ENCODE peak calls at places on chromosome 3, in eight cellular contexts. Y, B, P, C, J, S, D and Q are unnamed samples.

GRCh38 chr3:124298951-124299350 is 307.0 kb upstream of the ROPN1 start:
- DNase-seq in Y (no peak), B (no peak), P (no peak), C (no peak), J (no peak), S (peak), D (peak), Q (no peak)

GRCh38 chr3:150583028-150583427 is 20.1 kb upstream of the SELENOT start:
- DNase-seq in Y (no peak), B (no peak), P (no peak), C (no peak), J (no peak), S (no peak), D (no peak), Q (no peak)

GRCh38 chr3:123267821-123268220 is 66.1 kb downstream of the SEC22A start:
- DNase-seq in Y (no peak), B (no peak), P (no peak), C (no peak), J (no peak), S (no peak), D (no peak), Q (no peak)

GRCh38 chr3:37198996-37199395 is 24.6 kb upstream of the LRRFIP2 start:
- DNase-seq in Y (no peak), B (no peak), P (no peak), C (no peak), J (no peak), S (no peak), D (no peak), Q (no peak)

GRCh38 chr3:19149388-19149787 is 1.1 kb downstream of the KCNH8 start:
- DNase-seq in Y (no peak), B (no peak), P (peak), C (no peak), J (no peak), S (peak), D (no peak), Q (peak)

GRCh38 chr3:195613468-195614069 is 29.8 kb upstream of the APOD start:
- DNase-seq in Y (no peak), B (no peak), P (peak), C (peak), J (no peak), S (no peak), D (no peak), Q (no peak)

GRCh38 chr3:66456711-66457173 is 44.1 kb downstream of the LRIG1 start:
- DNase-seq in Y (no peak), B (no peak), P (no peak), C (no peak), J (no peak), S (no peak), D (no peak), Q (no peak)

GRCh38 chr3:69084326-69084667 is 440 bp upstream of the ARL6IP5 start:
- DNase-seq in Y (no peak), B (peak), P (peak), C (peak), J (no peak), S (no peak), D (no peak), Q (peak)

GRCh38 chr3:4030567-4030966 is 231.3 kb downstream of the LRRN1 start:
- DNase-seq in Y (no peak), B (no peak), P (no peak), C (no peak), J (no peak), S (no peak), D (no peak), Q (no peak)

GRCh38 chr3:128804017-128804816 is 75.2 kb upstream of the ACAD9 start:
- DNase-seq in Y (no peak), B (no peak), P (no peak), C (no peak), J (no peak), S (peak), D (no peak), Q (no peak)

GRCh38 chr3:53045107-53045783 is 628 bp downstream of the SFMBT1 start:
- DNase-seq in Y (no peak), B (peak), P (peak), C (no peak), J (peak), S (peak), D (no peak), Q (peak)

GRCh38 chr3:133426721-133427120 is 26.9 kb downstream of the BFSP2 start:
- DNase-seq in Y (no peak), B (no peak), P (no peak), C (no peak), J (no peak), S (no peak), D (no peak), Q (no peak)

GRCh38 chr3:194768586-194768985 is 82.9 kb downstream of the FAM43A start:
- DNase-seq in Y (no peak), B (no peak), P (no peak), C (no peak), J (no peak), S (no peak), D (no peak), Q (no peak)

GRCh38 chr3:29420106-29420505 is 139.2 kb downstream of the RBMS3 start:
- DNase-seq in Y (no peak), B (no peak), P (no peak), C (no peak), J (no peak), S (no peak), D (no peak), Q (no peak)

GRCh38 chr3:46576899-46577298 is 10.8 kb upstream of the LRRC2 start:
- DNase-seq in Y (no peak), B (no peak), P (no peak), C (no peak), J (no peak), S (no peak), D (no peak), Q (peak)

GRCh38 chr3:180433172-180433571 is 168.8 kb upstream of the TTC14 start:
- DNase-seq in Y (no peak), B (no peak), P (no peak), C (peak), J (no peak), S (no peak), D (no peak), Q (no peak)

GRCh38 chr3:188950832-188951489 is 220.8 kb upstream of the TPRG1 start:
- DNase-seq in Y (no peak), B (peak), P (peak), C (peak), J (no peak), S (no peak), D (peak), Q (peak)

GRCh38 chr3:49017646-49017977 is 768 bp downstream of the DALRD3 start:
- DNase-seq in Y (no peak), B (peak), P (no peak), C (no peak), J (no peak), S (no peak), D (no peak), Q (no peak)

GRCh38 chr3:36408146-36408545 is 27.8 kb downstream of the STAC start:
- DNase-seq in Y (no peak), B (no peak), P (no peak), C (no peak), J (no peak), S (peak), D (no peak), Q (peak)

GRCh38 chr3:45777753-45778386 is 18.5 kb downstream of the SLC6A20 start:
- DNase-seq in Y (no peak), B (no peak), P (no peak), C (no peak), J (no peak), S (no peak), D (no peak), Q (no peak)

GRCh38 chr3:12591997-12592715 is 35.3 kb downstream of the MKRN2 start:
- DNase-seq in Y (no peak), B (peak), P (peak), C (no peak), J (no peak), S (no peak), D (no peak), Q (no peak)

DNA sequence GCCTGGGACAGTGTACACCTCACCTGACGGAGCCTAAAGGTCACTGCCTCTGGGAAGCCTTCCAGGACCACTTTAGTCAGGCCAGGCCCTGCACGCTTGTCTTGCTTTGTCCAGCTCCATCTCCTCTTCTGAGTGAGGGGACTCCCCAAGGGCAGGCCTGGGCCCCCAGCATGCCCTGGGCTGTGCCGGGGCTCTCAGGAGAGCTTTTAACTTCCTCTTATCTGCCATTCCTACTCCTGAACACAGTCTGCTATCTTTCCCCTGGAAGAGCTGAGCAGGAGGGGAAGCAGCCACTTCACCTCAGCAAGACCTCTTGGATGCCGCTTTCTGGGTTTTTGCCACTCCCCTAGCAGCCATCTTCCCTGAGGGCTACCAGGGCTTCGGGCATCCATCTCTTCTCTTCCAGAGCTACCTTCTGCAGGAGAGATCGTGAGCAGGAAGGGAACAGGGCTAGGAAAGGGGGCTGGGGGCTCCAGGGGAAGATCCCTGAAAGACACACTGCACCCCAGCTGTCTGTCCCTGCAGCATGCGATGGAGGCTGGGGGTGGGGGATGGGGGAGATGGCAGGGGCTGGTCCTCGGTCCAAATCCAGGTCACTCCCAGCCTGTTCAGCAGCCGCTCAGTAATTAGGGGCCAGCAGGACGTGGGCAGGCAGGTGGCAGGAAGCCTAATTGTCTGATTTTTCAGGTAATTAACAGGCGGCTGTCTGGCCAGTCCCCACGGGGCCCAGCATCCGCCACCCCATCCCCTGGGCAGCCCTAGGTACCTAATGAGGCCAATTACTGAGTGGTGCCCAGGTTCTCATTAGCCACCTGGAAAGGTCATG is 19.9 kb upstream of the RPL29 start:
- DNase-seq in Y (no peak), B (no peak), P (no peak), C (no peak), J (no peak), S (no peak), D (no peak), Q (no peak)
- H3K27ac ChIP-seq in Y (no peak), B (no peak), P (no peak), C (no peak), J (peak), S (no peak), D (no peak), Q (peak)

GRCh38 chr3:105459566-105460290 is 93.0 kb downstream of the ALCAM start:
- DNase-seq in Y (no peak), B (no peak), P (no peak), C (no peak), J (no peak), S (no peak), D (no peak), Q (no peak)
- H3K4me3 ChIP-seq in Y (no peak), B (no peak), P (no peak), C (no peak), J (no peak), S (no peak), D (no peak), Q (no peak)

GRCh38 chr3:186589115-186589514 is 18.6 kb downstream of the DNAJB11 start:
- DNase-seq in Y (no peak), B (no peak), P (no peak), C (peak), J (no peak), S (peak), D (no peak), Q (peak)
- TF ChIP-seq CTCF in Y (no peak), B (peak), P (no peak), C (peak), J (peak), S (peak), D (no peak), Q (peak)

DNA sequence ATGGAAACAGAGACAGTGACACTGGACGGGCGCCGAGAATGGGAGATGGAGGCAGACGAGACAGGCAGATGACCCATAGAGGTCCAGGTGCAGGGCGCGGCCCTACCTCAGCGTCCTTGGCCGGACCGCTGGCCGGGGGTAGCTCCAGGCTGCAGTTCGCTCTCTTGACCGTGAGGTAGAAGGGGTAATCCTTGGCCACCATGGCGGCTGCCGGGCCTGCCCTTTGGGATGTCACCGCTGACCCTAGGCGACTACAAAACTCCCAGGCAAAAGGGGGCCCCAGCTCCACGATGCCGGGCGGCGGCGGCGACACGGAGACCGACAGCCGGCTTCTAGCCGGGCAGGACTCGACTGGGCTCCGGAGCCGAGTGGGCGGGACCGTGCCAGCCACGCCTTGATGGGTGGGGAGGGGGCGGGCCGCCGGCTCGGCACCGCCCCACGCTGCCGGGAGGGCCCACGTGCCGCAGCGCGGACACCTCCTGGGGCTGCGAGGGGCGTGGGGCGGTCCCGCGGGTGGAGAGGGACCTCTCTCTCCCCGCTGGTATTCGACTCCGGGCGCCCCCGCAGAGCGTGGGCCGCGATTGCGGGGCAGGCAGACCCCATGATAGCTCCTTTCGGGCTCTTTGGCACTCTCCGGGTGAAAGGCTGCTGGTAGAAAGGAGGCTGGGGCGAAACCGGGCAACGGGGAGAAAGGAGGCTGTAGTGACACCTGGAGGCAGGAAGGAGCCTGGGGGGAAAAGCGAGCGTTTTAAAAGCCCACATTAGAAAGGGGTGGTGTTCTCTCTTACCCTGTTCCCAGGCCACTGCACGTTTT is at the start of gene ARHGEF3:
- DNase-seq in Y (no peak), B (peak), P (peak), C (peak), J (peak), S (peak), D (no peak), Q (peak)
- H3K27ac ChIP-seq in Y (peak), B (peak), P (peak), C (peak), J (peak), S (peak), D (peak), Q (no peak)

GRCh38 chr3:134838599-134838998 is 43.5 kb downstream of the EPHB1 start:
- DNase-seq in Y (no peak), B (no peak), P (no peak), C (no peak), J (no peak), S (no peak), D (no peak), Q (no peak)

GRCh38 chr3:134829716-134830115 is 34.7 kb downstream of the EPHB1 start:
- DNase-seq in Y (no peak), B (no peak), P (no peak), C (no peak), J (no peak), S (no peak), D (no peak), Q (no peak)

GRCh38 chr3:134836921-134837320 is 41.9 kb downstream of the EPHB1 start:
- DNase-seq in Y (no peak), B (no peak), P (no peak), C (no peak), J (no peak), S (no peak), D (no peak), Q (no peak)

GRCh38 chr3:134832585-134832984 is 37.5 kb downstream of the EPHB1 start:
- DNase-seq in Y (no peak), B (no peak), P (no peak), C (no peak), J (no peak), S (no peak), D (no peak), Q (no peak)

GRCh38 chr3:134833453-134834163 is 38.5 kb downstream of the EPHB1 start:
- DNase-seq in Y (no peak), B (no peak), P (no peak), C (no peak), J (no peak), S (no peak), D (no peak), Q (no peak)
- H3K4me3 ChIP-seq in Y (no peak), B (no peak), P (no peak), C (no peak), J (no peak), S (no peak), D (no peak), Q (no peak)

GRCh38 chr3:121852256-121852655 is 17.2 kb downstream of the EAF2 start:
- DNase-seq in Y (no peak), B (no peak), P (no peak), C (no peak), J (no peak), S (no peak), D (no peak), Q (no peak)

DNA sequence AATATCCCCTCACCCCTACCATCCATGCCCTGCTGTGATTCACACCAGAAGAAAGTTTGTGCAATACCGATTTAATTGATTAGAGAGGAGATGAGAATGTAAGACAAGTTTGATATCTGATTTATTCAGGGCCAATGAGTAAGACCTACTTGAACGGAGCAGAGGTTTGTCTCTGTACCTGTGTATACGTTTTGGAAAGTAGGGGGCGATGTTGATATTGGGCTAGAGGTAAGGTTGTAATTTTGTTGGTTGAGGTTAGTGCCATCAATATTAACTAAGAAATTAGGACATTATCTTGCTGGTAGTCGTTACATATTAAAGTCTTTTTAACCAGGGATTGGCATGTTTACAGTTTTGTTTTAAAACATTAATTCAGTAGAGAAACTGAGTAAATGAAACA is 20.5 kb downstream of the EAF2 start:
- DNase-seq in Y (no peak), B (no peak), P (no peak), C (no peak), J (no peak), S (peak), D (no peak), Q (peak)
- TF ChIP-seq CTCF in Y (no peak), B (peak), P (no peak), C (peak), J (peak), S (peak), D (no peak), Q (peak)

GRCh38 chr3:197206913-197207312 is 91.5 kb downstream of the DLG1 start:
- DNase-seq in Y (no peak), B (no peak), P (no peak), C (no peak), J (no peak), S (no peak), D (no peak), Q (no peak)
- H3K27ac ChIP-seq in Y (no peak), B (no peak), P (no peak), C (no peak), J (no peak), S (no peak), D (no peak), Q (no peak)

GRCh38 chr3:10816863-10817253 is 830 bp downstream of the SLC6A11 start:
- DNase-seq in Y (no peak), B (no peak), P (no peak), C (no peak), J (no peak), S (no peak), D (no peak), Q (no peak)
- H3K4me3 ChIP-seq in Y (peak), B (no peak), P (no peak), C (no peak), J (no peak), S (no peak), D (no peak), Q (no peak)